ENCODE peak calls at places on chromosome 16, in seven cellular contexts. I is occipital lobe; D is AG08396; L is effector CD4-positive, alpha-beta T cell; K is caudate nucleus; N is omental fat pad; V is activated T-cell treated with anti-CD3 and anti-CD28 coated beads, Interleukin-2, amount 50 U/mL, for 4 hours. W is an unnamed sample.
A peak's percentile ranks its signal among the peaks of the same experiment; 100 is the strongest.

GRCh38 chr16:56653218-56653617 is 1.5 kb downstream of the MT1B start:
- DNase-seq in I (no peak), N (no peak), K (no peak), V (no peak), D (no peak), L (no peak), W (no peak)

GRCh38 chr16:929227-929669 is 41.5 kb downstream of the LMF1 start:
- DNase-seq in N (no peak), K (no peak), V (no peak), I (no peak), D (no peak), L (no peak), W (no peak)

GRCh38 chr16:77404823-77405222 is 30.0 kb downstream of the ADAMTS18 start:
- DNase-seq in N (no peak), L (no peak), D (no peak), K (no peak), I (no peak), V (no peak), W (no peak)

GRCh38 chr16:48609453-48610023 is 442 bp downstream of the N4BP1 start:
- DNase-seq in N (no peak), I (peak; percentile 73), D (no peak), K (peak; percentile 62), V (peak; percentile 29), L (peak; percentile 17), W (peak; percentile 71)

GRCh38 chr16:1909661-1910231 is 8.5 kb downstream of the HS3ST6 start:
- DNase-seq in N (no peak), I (no peak), V (no peak), D (no peak), L (no peak), K (no peak), W (no peak)

GRCh38 chr16:72174726-72175125 is 2.8 kb upstream of the PMFBP1 start:
- DNase-seq in K (no peak), N (no peak), D (no peak), L (no peak), I (no peak), V (no peak), W (no peak)

GRCh38 chr16:29316673-29317237 is 89.8 kb downstream of the NPIPB11 start:
- DNase-seq in D (no peak), I (no peak), N (no peak), K (no peak), V (no peak), L (no peak), W (no peak)

GRCh38 chr16:27322858-27323780 is 9.3 kb downstream of the IL4R start:
- DNase-seq in N (peak; percentile 4), V (no peak), K (no peak), L (no peak), I (no peak), D (no peak), W (no peak)

GRCh38 chr16:57148481-57148880 is 37.4 kb downstream of the PSME3IP1 start:
- DNase-seq in N (peak; percentile 1), K (no peak), L (no peak), V (no peak), I (no peak), D (no peak), W (no peak)

GRCh38 chr16:54355251-54355650 is 68.7 kb upstream of the IRX3 start:
- DNase-seq in D (no peak), K (no peak), L (no peak), V (no peak), N (no peak), I (no peak), W (no peak)

GRCh38 chr16:65546353-65546791 is 424.5 kb upstream of the CDH11 start:
- DNase-seq in I (no peak), V (no peak), K (no peak), N (no peak), L (no peak), D (no peak), W (no peak)

GRCh38 chr16:56606688-56607618 is 1.4 kb upstream of the MT2A start:
- DNase-seq in N (peak; percentile 82), I (no peak), V (no peak), K (no peak), D (peak; percentile 87), L (no peak), W (no peak)

GRCh38 chr16:6616746-6617145 is 715.9 kb upstream of the RBFOX1 start:
- DNase-seq in D (no peak), N (no peak), I (no peak), L (no peak), K (no peak), V (no peak), W (no peak)

GRCh38 chr16:7236824-7237410 is 95.7 kb upstream of the RBFOX1 start:
- DNase-seq in V (no peak), N (no peak), D (no peak), I (no peak), K (no peak), L (no peak), W (no peak)